ENCODE peak calls at places on chromosomes 3 and 15, in four cellular contexts. W is HFF-Myc, M is lung, U is ovary. L is an unnamed sample.

GRCh38 chr15:77143191-77143590 is 72.3 kb upstream of the TSPAN3 start:
- DNase-seq in M (no peak), U (no peak), W (no peak), L (no peak)

GRCh38 chr3:14801031-14801430 is 17.7 kb upstream of the FGD5 start:
- DNase-seq in U (no peak), W (no peak), M (no peak), L (no peak)

GRCh38 chr15:80518522-80518921 is 114.3 kb downstream of the ARNT2 start:
- DNase-seq in M (no peak), W (no peak), U (no peak), L (no peak)

GRCh38 chr3:130892759-130893239 is 1.1 kb upstream of the ATP2C1 start:
- DNase-seq in W (peak), U (peak), M (peak), L (no peak)

GRCh38 chr3:45226206-45226915 is at the start of gene TMEM158:
- DNase-seq in W (no peak), M (peak), U (peak), L (no peak)

GRCh38 chr15:44157679-44158078 is 37.4 kb downstream of the FRMD5 start:
- DNase-seq in U (no peak), M (no peak), W (peak), L (peak)

GRCh38 chr3:183576487-183577107 is 21.1 kb upstream of the KLHL6 start:
- DNase-seq in U (no peak), W (no peak), M (no peak), L (no peak)

GRCh38 chr15:93438310-93438709 is 349.3 kb upstream of the RGMA start:
- DNase-seq in W (no peak), U (no peak), M (no peak), L (no peak)

GRCh38 chr3:41200669-41201021 is 1.3 kb downstream of the CTNNB1 start:
- DNase-seq in U (no peak), W (no peak), M (no peak), L (no peak)

GRCh38 chr3:119304201-119304713 is 10.1 kb downstream of the ARHGAP31 start:
- DNase-seq in M (no peak), U (no peak), W (no peak), L (no peak)

DNA sequence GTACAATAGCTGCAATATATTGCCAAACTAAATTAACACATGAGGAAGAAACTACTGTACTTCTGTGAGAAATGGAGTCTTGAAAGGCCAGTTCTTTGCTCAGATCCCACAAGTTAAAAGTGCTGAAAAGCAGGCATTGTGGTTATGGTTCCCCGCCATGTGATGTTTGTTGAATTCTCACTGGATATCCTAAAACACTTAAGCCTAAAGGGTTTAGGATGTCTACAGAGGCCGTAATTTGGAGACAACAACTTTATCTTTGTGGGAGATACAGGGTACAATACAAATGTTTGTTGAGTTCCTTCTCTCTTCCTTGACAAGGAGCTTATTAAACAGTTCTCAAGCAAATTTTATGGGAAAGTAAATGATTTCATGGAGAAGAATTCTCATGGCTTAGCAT is 53.2 kb downstream of the TMEM212 start:
- DNase-seq in U (no peak), M (no peak), W (no peak), L (no peak)
- H3K4me3 ChIP-seq in U (no peak), M (no peak), W (no peak), L (no peak)

GRCh38 chr3:195123196-195123805 is 147.7 kb downstream of the XXYLT1 start:
- DNase-seq in W (no peak), M (no peak), U (no peak), L (no peak)
- TF ChIP-seq CTCF in W (peak), M (no peak), U (no peak), L (peak)

DNA sequence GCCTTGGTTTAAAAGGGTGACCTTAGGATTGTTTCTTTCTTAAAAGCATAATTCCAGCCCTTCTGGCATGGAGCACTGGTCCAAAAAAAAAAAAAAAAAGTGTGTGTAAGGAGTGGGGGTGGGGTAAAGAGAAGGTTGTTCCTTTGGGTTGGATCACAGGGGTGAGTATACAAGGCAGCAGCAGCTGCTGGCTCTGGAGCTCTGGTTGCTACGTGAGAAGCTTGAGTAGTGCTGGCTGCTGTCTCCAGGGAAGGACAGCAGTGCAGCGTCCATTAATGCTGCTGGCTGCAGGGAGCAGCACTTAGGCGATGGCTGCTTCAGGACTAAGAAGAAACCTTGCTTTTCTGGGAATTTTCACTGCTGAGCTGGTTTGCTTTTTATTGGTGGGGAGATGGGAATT is 2.3 kb downstream of the SETD5 start:
- DNase-seq in M (peak), W (peak), U (peak), L (peak)
- H3K4me3 ChIP-seq in M (no peak), W (peak), U (peak), L (peak)

GRCh38 chr15:68644996-68645395 is 66.2 kb downstream of the CORO2B start:
- DNase-seq in W (no peak), M (no peak), U (peak), L (no peak)

GRCh38 chr15:68642491-68642845 is 63.7 kb downstream of the CORO2B start:
- DNase-seq in U (peak), M (no peak), W (no peak), L (no peak)

GRCh38 chr15:68646156-68646555 is 67.4 kb downstream of the CORO2B start:
- DNase-seq in W (no peak), U (peak), M (no peak), L (no peak)

GRCh38 chr15:68643216-68643830 is 64.5 kb downstream of the CORO2B start:
- DNase-seq in U (peak), M (no peak), W (no peak), L (no peak)

GRCh38 chr15:68644088-68644904 is 65.5 kb downstream of the CORO2B start:
- DNase-seq in M (no peak), W (peak), U (peak), L (no peak)
- TF ChIP-seq CTCF in M (no peak), W (no peak), U (no peak), L (no peak)

GRCh38 chr3:24508423-24508839 is 13.8 kb upstream of the THRB start:
- DNase-seq in W (peak), U (no peak), M (no peak), L (no peak)
- H3K4me3 ChIP-seq in W (no peak), U (no peak), M (no peak), L (no peak)

DNA sequence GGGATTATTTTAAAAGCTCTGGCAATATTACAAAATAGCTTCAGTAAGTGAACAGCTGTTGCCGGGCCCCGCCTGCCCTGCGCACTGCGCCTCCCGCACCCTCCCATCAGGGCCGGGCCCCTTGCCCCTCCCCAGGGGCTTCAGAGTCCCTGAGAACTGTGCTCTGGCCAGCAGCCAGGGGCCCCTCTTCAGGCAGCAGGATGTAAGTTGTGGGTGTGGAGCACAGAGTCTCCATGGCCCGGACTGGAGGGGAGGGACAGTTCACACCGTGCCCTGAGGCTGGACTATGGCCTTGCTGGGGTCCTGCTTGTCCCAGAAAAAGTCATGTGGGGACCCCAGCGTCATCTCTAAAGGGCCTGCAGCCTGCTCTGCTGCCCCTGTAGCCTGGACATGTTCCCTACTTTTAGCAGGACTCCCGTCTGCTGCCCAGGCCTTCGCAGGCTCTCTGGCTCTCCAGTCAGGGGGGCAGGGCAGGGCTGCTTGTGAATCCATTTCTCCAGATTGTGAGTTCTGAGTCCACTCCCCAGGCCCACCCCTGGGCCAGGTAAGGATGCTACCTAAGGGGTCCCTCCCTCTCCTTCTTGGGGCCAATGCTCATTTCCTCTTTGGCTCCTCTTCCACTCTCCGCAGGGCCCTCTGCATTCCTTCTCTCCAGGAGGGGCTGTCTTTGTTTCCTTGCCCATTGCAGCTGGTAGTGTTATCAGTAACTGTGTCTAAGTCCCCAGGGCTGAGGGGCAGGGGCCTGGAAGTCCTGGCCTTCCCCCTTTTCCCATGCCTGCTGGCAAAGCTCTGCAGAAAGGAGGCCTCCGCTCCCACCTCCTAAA is 12.8 kb upstream of the CACNA2D2 start:
- DNase-seq in W (no peak), M (peak), U (peak), L (no peak)
- TF ChIP-seq CTCF in W (no peak), M (no peak), U (no peak), L (no peak)